ENCODE peak calls at places on chromosomes 3 and 15, in five cellular contexts. I, Z, W, U and X are unnamed samples.

GRCh38 chr3:57890874-57891273 is 117.3 kb upstream of the FLNB start:
- DNase-seq in I (peak), Z (no peak), W (no peak), U (no peak), X (no peak)

GRCh38 chr15:72994778-72995177 is 57.5 kb upstream of the NEO1 start:
- DNase-seq in I (no peak), Z (no peak), W (no peak), U (no peak), X (no peak)

GRCh38 chr3:47984089-47984759 is 32.0 kb downstream of the MAP4 start:
- DNase-seq in I (peak), Z (no peak), W (peak), U (no peak), X (no peak)

GRCh38 chr3:40336511-40337135 is 27.1 kb downstream of the EIF1B start:
- DNase-seq in I (no peak), Z (no peak), W (no peak), U (no peak), X (no peak)

GRCh38 chr3:164302622-164303021 is 775.7 kb downstream of the SI start:
- DNase-seq in I (no peak), Z (no peak), W (no peak), U (no peak), X (no peak)

GRCh38 chr15:85048430-85048829 is 66.8 kb downstream of the PDE8A start:
- DNase-seq in I (peak), Z (no peak), W (no peak), U (no peak), X (no peak)

GRCh38 chr3:62220616-62221015 is 152.7 kb downstream of the FEZF2 start:
- DNase-seq in I (no peak), Z (no peak), W (no peak), U (no peak), X (no peak)

GRCh38 chr3:139281512-139282196 is 62.2 kb upstream of the MRPS22 start:
- DNase-seq in I (no peak), Z (no peak), W (peak), U (no peak), X (no peak)

GRCh38 chr15:68204776-68205557 is at the start of gene CALML4:
- DNase-seq in I (peak), Z (no peak), W (no peak), U (no peak), X (no peak)

GRCh38 chr3:101849714-101850326 is 506 bp downstream of the NFKBIZ start:
- DNase-seq in I (no peak), Z (no peak), W (no peak), U (no peak), X (no peak)

GRCh38 chr3:37731895-37732294 is 129.8 kb upstream of the CTDSPL start:
- DNase-seq in I (no peak), Z (no peak), W (no peak), U (no peak), X (no peak)

GRCh38 chr15:40844543-40844981 is 714 bp downstream of the SPINT1 start:
- DNase-seq in I (no peak), Z (no peak), W (no peak), U (no peak), X (no peak)

GRCh38 chr3:191087391-191087790 is 111.7 kb upstream of the OSTN start:
- DNase-seq in I (no peak), Z (no peak), W (no peak), U (no peak), X (no peak)

GRCh38 chr15:70493787-70494514 is 269.4 kb downstream of the UACA start:
- DNase-seq in I (peak), Z (no peak), W (no peak), U (peak), X (no peak)

GRCh38 chr15:66927326-66928077 is 137.9 kb upstream of the SMAD3 start:
- DNase-seq in I (no peak), Z (no peak), W (no peak), U (no peak), X (no peak)

GRCh38 chr15:67085237-67085817 is 19.9 kb downstream of the SMAD3 start:
- DNase-seq in I (no peak), Z (no peak), W (no peak), U (no peak), X (no peak)

GRCh38 chr15:52657338-52657737 is 21.9 kb downstream of the ATOSA start:
- DNase-seq in I (peak), Z (no peak), W (peak), U (no peak), X (no peak)

GRCh38 chr3:149705416-149705815 is 46.9 kb downstream of the COMMD2 start:
- DNase-seq in I (no peak), Z (no peak), W (no peak), U (no peak), X (no peak)

GRCh38 chr3:72659609-72660008 is 188.6 kb downstream of the SHQ1 start:
- DNase-seq in I (no peak), Z (no peak), W (no peak), U (no peak), X (no peak)

GRCh38 chr15:58517252-58517681 is 85.5 kb downstream of the LIPC start:
- DNase-seq in I (no peak), Z (no peak), W (no peak), U (no peak), X (no peak)

GRCh38 chr15:68441045-68441743 is 9.2 kb upstream of the ITGA11 start:
- DNase-seq in I (no peak), Z (no peak), W (peak), U (no peak), X (no peak)

GRCh38 chr3:18618723-18619122 is 193.6 kb upstream of the SATB1 start:
- DNase-seq in I (no peak), Z (no peak), W (no peak), U (no peak), X (no peak)

GRCh38 chr3:190811775-190812480 is 50.6 kb downstream of the GMNC start:
- DNase-seq in I (peak), Z (peak), W (peak), U (peak), X (peak)

GRCh38 chr3:195823286-195823685 is 11.6 kb upstream of the MUC4 start:
- DNase-seq in I (no peak), Z (no peak), W (no peak), U (no peak), X (no peak)

GRCh38 chr3:24185738-24186384 is 240.8 kb downstream of the NR1D2 start:
- DNase-seq in I (peak), Z (peak), W (peak), U (peak), X (no peak)

GRCh38 chr3:139537795-139538538 is 1.6 kb downstream of the RBP1 start:
- DNase-seq in I (no peak), Z (no peak), W (no peak), U (no peak), X (no peak)

GRCh38 chr15:49495993-49496747 is 73.1 kb downstream of the FGF7 start:
- DNase-seq in I (peak), Z (no peak), W (peak), U (no peak), X (no peak)

GRCh38 chr3:41339758-41340157 is 140.5 kb downstream of the CTNNB1 start:
- DNase-seq in I (no peak), Z (no peak), W (no peak), U (no peak), X (no peak)

GRCh38 chr3:89948008-89948407 is 840.6 kb downstream of the EPHA3 start:
- DNase-seq in I (no peak), Z (no peak), W (no peak), U (no peak), X (no peak)

GRCh38 chr3:164852866-164853265 is 225.4 kb downstream of the SI start:
- DNase-seq in I (no peak), Z (no peak), W (no peak), U (no peak), X (no peak)

GRCh38 chr3:12040902-12041301 is 36.7 kb downstream of the SYN2 start:
- DNase-seq in I (no peak), Z (no peak), W (no peak), U (no peak), X (no peak)

GRCh38 chr3:29415824-29416223 is 135.0 kb downstream of the RBMS3 start:
- DNase-seq in I (no peak), Z (no peak), W (no peak), U (no peak), X (no peak)

GRCh38 chr3:111800472-111800871 is 58.6 kb upstream of the PHLDB2 start:
- DNase-seq in I (no peak), Z (no peak), W (no peak), U (no peak), X (no peak)

DNA sequence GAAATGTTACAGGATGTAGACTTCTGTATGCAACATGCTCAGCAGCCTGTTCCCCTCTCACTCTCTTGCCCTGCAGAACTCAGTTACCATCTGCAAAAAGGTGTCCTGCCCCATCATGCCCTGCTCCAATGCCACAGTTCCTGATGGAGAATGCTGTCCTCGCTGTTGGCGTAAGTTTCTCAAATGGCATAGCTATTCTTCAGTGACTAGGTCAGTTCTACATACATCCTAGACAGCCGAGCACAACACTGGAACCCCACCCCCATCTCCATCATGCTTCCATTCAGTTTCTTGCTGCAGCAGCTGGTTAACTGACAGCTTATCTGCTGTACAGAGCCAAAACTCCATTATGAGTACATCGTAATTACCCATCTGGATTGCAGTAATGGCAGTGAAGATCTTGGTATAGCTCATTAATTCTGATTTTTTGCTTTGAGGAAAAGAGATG is 4.5 kb downstream of the THBS1 start:
- DNase-seq in I (peak), Z (no peak), W (peak), U (no peak), X (no peak)
- H3K4me3 ChIP-seq in I (no peak), Z (no peak), W (peak), U (no peak), X (no peak)

GRCh38 chr3:69542265-69543079 is 156.6 kb upstream of the FRMD4B start:
- DNase-seq in I (no peak), Z (no peak), W (no peak), U (no peak), X (no peak)

GRCh38 chr3:69541059-69541471 is 155.2 kb upstream of the FRMD4B start:
- DNase-seq in I (no peak), Z (peak), W (no peak), U (no peak), X (no peak)

GRCh38 chr3:69547457-69548014 is 161.6 kb upstream of the FRMD4B start:
- DNase-seq in I (no peak), Z (no peak), W (no peak), U (no peak), X (no peak)

GRCh38 chr3:69541823-69542264 is 156.0 kb upstream of the FRMD4B start:
- DNase-seq in I (peak), Z (no peak), W (no peak), U (no peak), X (no peak)

GRCh38 chr3:69543080-69543429 is 157.2 kb upstream of the FRMD4B start:
- DNase-seq in I (no peak), Z (no peak), W (no peak), U (no peak), X (no peak)
- H3K4me3 ChIP-seq in I (no peak), Z (peak), W (no peak), U (no peak), X (no peak)

DNA sequence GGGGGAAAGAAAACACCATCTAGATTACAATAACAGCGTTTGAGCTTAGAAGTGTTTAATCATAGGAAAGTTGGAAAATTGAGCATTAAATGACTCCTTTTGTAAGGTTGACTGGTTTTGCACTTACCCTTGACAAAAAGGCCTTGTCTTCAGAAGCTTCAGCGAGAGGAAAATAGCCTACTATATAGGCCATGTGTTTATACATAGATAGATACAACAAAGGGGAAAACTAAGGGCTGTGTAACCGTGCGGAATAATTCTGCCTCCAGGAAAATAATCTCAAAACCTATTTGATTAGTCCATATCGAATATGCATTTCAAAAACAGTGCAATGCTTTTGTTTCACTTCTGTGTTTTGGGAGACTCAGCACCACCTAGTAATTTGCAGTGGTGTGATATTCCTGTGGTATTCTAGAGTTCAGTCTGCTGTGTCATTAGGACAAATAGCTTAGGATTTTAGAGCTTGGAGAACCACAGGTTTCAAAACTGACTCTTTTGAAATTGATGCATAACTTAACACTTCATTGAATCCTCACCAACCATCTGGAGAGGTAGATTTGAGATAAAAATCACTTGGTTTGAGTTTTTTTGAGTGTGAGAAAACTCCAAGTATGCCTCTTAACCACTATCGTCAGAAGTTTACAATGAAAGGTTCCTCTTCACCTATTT is 1.8 kb downstream of the ARHGAP31 start:
- DNase-seq in I (peak), Z (peak), W (peak), U (no peak), X (no peak)
- H3K4me3 ChIP-seq in I (peak), Z (peak), W (peak), U (no peak), X (peak)

DNA sequence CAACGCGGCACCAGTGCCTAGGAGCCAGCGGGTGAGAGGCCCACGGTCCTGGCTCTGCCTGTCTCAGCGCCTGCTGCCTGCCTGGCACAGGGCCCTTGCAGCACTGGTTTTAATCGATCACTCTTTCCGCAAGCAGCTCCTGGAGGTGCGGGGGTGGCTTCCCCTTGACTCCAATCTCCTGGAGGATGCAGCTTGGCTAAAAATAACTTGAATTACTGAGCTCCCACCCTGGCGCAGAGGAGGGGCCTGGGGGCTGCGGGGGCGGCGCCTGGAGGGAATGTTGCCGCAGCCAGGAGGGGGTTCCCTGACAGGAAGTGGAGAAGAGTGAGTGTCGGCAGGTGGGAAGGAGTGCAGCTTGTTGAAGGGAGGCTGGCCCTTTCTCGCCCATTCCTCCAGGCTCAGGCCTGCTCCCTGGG is 9.9 kb upstream of the RPL29 start:
- DNase-seq in I (peak), Z (no peak), W (no peak), U (no peak), X (peak)
- H3K4me3 ChIP-seq in I (no peak), Z (no peak), W (no peak), U (no peak), X (peak)

GRCh38 chr3:17182158-17182557 is 297.4 kb downstream of the PLCL2 start:
- DNase-seq in I (no peak), Z (peak), W (no peak), U (no peak), X (no peak)
- H3K4me3 ChIP-seq in I (no peak), Z (no peak), W (no peak), U (no peak), X (no peak)

DNA sequence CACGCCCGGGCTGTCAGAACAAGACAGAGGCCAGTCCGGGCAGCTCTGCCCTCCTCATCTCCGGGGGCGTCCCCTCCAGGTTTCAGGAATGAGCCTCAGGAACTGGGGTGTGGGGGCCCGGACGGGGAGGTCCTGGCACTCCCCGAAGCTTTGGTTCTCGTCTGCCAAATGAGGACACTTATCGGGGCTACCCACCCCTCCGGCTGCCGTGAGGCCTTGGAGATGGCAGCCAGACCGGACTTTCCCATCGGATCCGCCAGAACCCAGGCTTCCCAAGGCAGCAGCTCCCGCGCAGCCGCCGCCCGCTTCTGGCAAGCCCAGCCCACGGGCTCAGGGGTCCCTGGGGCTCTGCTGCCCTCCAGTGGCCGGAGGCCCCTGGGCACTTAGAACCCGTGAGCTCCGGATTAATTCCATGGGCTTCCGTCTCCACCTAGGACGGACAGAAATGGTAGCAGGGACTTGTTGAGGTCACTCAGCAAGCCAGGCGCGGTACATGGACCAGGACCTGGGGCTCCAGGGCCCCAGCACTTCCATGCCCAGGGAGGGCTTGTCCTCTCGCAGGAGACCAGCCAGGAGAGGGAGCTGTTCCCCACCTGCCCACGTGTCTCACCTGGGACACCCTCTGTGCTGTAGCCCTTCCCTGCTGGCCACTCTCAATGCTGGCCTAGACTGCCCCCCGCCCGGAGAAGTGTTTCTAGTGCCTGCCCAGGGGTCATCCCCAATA is 89.4 kb downstream of the LINGO1 start:
- DNase-seq in I (peak), Z (peak), W (peak), U (peak), X (no peak)
- H3K4me3 ChIP-seq in I (peak), Z (peak), W (peak), U (peak), X (peak)

DNA sequence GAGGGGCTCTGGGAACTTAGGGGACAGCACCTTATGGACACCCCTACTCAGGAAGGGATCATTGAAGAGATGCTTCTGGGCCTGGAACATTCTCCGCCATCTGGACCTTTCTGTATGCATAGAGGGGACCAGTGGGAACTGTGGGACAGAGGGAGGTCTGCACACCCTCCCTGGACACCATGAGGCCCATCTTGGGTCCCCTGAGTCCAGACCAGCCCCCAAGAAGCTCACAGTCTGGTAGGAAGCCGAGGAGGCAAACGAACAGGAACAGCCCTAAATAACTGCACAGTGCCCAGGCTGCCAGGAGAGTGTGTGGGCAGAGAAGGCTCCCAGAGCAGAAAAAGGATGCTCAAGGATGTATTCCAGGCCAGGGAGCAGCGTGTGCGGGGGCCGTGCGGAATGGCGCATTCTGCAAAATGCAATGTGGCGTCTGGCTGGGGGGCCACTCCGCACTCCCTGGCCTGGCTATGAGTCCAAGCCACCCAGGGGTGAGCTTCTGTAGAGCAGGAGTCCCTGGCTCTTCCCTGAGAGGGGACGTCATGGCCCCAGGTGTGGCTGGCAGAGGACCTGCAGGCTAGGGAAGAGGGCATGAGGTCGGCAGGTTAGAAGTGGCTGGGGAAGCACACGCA is 24.5 kb upstream of the KLF13 start:
- DNase-seq in I (no peak), Z (no peak), W (no peak), U (no peak), X (no peak)
- H3K4me3 ChIP-seq in I (no peak), Z (no peak), W (no peak), U (no peak), X (no peak)